ENCODE peak calls at places on chromosomes 11 and 22, in seven cellular contexts. L is GM12865, V is right atrium auricular region, K is upper lobe of right lung, H is IMR-90, U is brain microvascular endothelial cell, X is lung. T is an unnamed sample.

GRCh38 chr11:94648789-94649188 is 81.6 kb downstream of the PIWIL4 start:
- DNase-seq in H (no peak), K (no peak), U (no peak), L (no peak), V (no peak), X (no peak), T (no peak)

GRCh38 chr11:68145120-68145866 is 24.1 kb upstream of the CHKA start:
- DNase-seq in U (no peak), K (no peak), L (no peak), V (no peak), X (no peak), H (no peak), T (no peak)

GRCh38 chr11:129418039-129418438 is 42.4 kb downstream of the BARX2 start:
- DNase-seq in K (no peak), H (no peak), U (no peak), V (no peak), L (peak), X (no peak), T (no peak)

GRCh38 chr22:23856721-23857605 is 712 bp upstream of the SLC2A11 start:
- DNase-seq in H (peak), L (peak), U (no peak), V (no peak), X (no peak), K (peak), T (peak)

GRCh38 chr22:42670921-42671709 is 21.9 kb upstream of the CYB5R3 start:
- DNase-seq in X (no peak), L (peak), U (peak), H (no peak), K (no peak), V (no peak), T (no peak)

GRCh38 chr11:62611705-62612365 is 740 bp downstream of the EML3 start:
- DNase-seq in K (peak), U (no peak), L (peak), X (peak), H (peak), V (peak), T (peak)

GRCh38 chr22:27170491-27170890 is 513.1 kb downstream of the MIAT start:
- DNase-seq in X (no peak), K (no peak), L (no peak), V (no peak), H (peak), U (peak), T (peak)

GRCh38 chr22:35604671-35605457 is 12.3 kb downstream of the MB start:
- DNase-seq in X (no peak), K (no peak), H (no peak), V (no peak), U (peak), L (no peak), T (no peak)

GRCh38 chr11:11027271-11027670 is 169.4 kb upstream of the ZBED5 start:
- DNase-seq in V (no peak), K (no peak), X (peak), U (peak), L (no peak), H (peak), T (peak)

GRCh38 chr22:45631839-45632238 is 39.8 kb upstream of the ATXN10 start:
- DNase-seq in V (no peak), U (no peak), L (no peak), X (no peak), K (no peak), H (no peak), T (no peak)

GRCh38 chr11:100632970-100633452 is 54.1 kb upstream of the ARHGAP42 start:
- DNase-seq in K (peak), V (peak), L (no peak), U (peak), X (peak), H (peak), T (peak)

GRCh38 chr11:40746282-40746681 is 713.2 kb downstream of the LRRC4C start:
- DNase-seq in V (no peak), X (no peak), U (no peak), K (no peak), H (no peak), L (no peak), T (no peak)

GRCh38 chr11:79413258-79413657 is 27.6 kb downstream of the TENM4 start:
- DNase-seq in X (peak), V (peak), L (no peak), U (peak), H (peak), K (peak), T (peak)

GRCh38 chr11:108466405-108466804 is 924 bp downstream of the C11orf65 start:
- DNase-seq in L (no peak), K (no peak), H (no peak), U (no peak), X (no peak), V (no peak), T (no peak)

GRCh38 chr11:73265278-73265810 is 6.8 kb upstream of the P2RY6 start:
- DNase-seq in H (no peak), L (no peak), U (no peak), X (no peak), K (no peak), V (peak), T (no peak)

GRCh38 chr11:125451400-125452124 is 44.5 kb downstream of the FEZ1 start:
- DNase-seq in V (peak), L (peak), U (peak), K (peak), H (peak), X (no peak), T (no peak)

GRCh38 chr22:37197451-37198289 is 9.6 kb upstream of the C1QTNF6 start:
- DNase-seq in X (peak), K (peak), L (no peak), U (no peak), H (peak), V (peak), T (peak)

GRCh38 chr22:42719656-42720262 is 911 bp downstream of the A4GALT start:
- DNase-seq in L (peak), K (no peak), H (no peak), X (no peak), V (no peak), U (no peak), T (no peak)

GRCh38 chr11:108906329-108906728 is 241.5 kb downstream of the DDX10 start:
- DNase-seq in H (peak), X (no peak), V (no peak), L (no peak), K (no peak), U (peak), T (peak)

GRCh38 chr11:94751216-94751612 is 16.9 kb upstream of the AMOTL1 start:
- DNase-seq in V (no peak), H (no peak), L (no peak), K (no peak), U (no peak), X (no peak), T (no peak)

GRCh38 chr22:27698830-27699229 is 102.7 kb downstream of the MN1 start:
- DNase-seq in H (no peak), U (no peak), X (no peak), K (no peak), V (no peak), L (no peak), T (no peak)

GRCh38 chr11:126397016-126397415 is 41.5 kb downstream of the ST3GAL4 start:
- DNase-seq in H (no peak), V (no peak), U (no peak), X (no peak), K (no peak), L (no peak), T (no peak)

GRCh38 chr11:76636826-76637460 is 33.6 kb downstream of the LRRC32 start:
- DNase-seq in L (no peak), K (no peak), V (peak), X (no peak), U (no peak), H (no peak), T (no peak)

GRCh38 chr11:75762885-75763284 is 5.7 kb upstream of the DGAT2 start:
- DNase-seq in X (no peak), U (no peak), H (peak), V (no peak), K (no peak), L (no peak), T (peak)

GRCh38 chr11:71283960-71284359 is 31.6 kb upstream of the SHANK2 start:
- DNase-seq in H (no peak), U (no peak), L (no peak), V (no peak), K (peak), X (peak), T (no peak)

GRCh38 chr11:6437993-6438392 is 2.8 kb downstream of the HPX start:
- DNase-seq in V (no peak), U (no peak), H (no peak), L (peak), K (no peak), X (no peak), T (no peak)

GRCh38 chr11:112513936-112514716 is 253.5 kb upstream of the PLET1 start:
- DNase-seq in U (no peak), K (no peak), L (no peak), V (no peak), H (no peak), X (no peak), T (no peak)

GRCh38 chr11:64793271-64794160 is 9.5 kb downstream of the MAP4K2 start:
- DNase-seq in V (no peak), U (no peak), K (peak), L (no peak), H (no peak), X (no peak), T (no peak)

GRCh38 chr11:118939948-118940598 is 14.3 kb upstream of the BCL9L start:
- DNase-seq in L (peak), U (no peak), X (no peak), V (no peak), H (no peak), K (no peak), T (no peak)
- H3K4me3 ChIP-seq in L (no peak), U (no peak), X (no peak), V (no peak), H (no peak), K (no peak), T (no peak)

GRCh38 chr11:82818399-82819043 is 81.7 kb downstream of the PRCP start:
- DNase-seq in V (no peak), H (no peak), K (no peak), U (no peak), X (no peak), L (no peak), T (no peak)
- TF ChIP-seq CTCF in V (no peak), H (no peak), K (no peak), U (no peak), X (no peak), L (no peak), T (no peak)

GRCh38 chr11:46643986-46644385 is 26.6 kb downstream of the ATG13 start:
- DNase-seq in H (no peak), L (no peak), V (no peak), U (no peak), K (no peak), X (no peak), T (no peak)

GRCh38 chr11:46643531-46643930 is 26.2 kb downstream of the ATG13 start:
- DNase-seq in K (no peak), V (no peak), H (no peak), U (no peak), L (no peak), X (no peak), T (no peak)

GRCh38 chr11:46649180-46649738 is 31.9 kb downstream of the ATG13 start:
- DNase-seq in H (peak), X (peak), U (peak), K (no peak), V (peak), L (no peak), T (peak)
- H3K4me3 ChIP-seq in H (no peak), X (no peak), U (no peak), K (no peak), V (no peak), L (no peak), T (peak)

DNA sequence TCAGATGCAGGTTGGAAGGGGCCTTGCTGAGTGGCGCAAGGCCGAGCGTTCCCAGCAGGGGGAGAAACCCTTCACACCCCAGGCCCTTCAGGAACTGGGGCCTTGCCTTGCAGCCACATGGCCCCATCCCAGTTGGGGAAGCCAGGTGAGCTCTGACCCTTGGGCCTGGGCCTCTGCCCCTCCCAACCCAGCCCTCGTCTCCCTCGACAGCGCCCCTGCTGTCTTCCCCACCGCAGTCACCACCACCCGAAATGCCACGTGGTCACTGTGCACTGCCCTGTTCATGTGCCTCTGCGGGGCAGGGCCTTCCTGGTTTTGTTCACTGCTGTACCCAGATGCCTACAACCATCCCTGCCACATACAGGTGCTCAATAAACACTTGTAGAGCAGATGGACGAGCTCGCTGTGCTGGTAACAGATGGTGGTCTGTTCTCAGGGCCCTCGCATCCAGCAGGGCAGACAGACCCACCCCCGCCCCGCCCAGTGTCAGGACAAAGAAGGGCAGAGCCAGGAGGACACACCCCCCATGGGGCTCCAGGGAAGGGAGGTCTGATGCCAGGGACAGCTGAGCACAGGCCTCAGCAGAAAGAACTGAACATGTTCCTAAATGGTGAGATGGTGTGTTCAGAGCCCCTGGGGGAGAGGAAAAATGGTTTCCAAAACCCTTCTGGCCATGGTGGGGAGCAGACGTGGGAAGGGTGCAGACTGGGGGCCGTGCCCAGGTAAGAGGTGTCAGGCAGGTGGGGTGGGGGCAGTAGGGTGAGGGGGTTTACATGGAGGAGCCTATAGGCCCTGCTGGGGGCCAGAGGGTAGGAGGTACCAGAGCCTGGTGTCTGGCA is 3.7 kb downstream of the POLR2L start:
- DNase-seq in X (no peak), L (no peak), U (no peak), V (no peak), K (no peak), H (no peak), T (no peak)
- TF ChIP-seq CTCF in X (no peak), L (peak), U (peak), V (no peak), K (no peak), H (peak), T (peak)

DNA sequence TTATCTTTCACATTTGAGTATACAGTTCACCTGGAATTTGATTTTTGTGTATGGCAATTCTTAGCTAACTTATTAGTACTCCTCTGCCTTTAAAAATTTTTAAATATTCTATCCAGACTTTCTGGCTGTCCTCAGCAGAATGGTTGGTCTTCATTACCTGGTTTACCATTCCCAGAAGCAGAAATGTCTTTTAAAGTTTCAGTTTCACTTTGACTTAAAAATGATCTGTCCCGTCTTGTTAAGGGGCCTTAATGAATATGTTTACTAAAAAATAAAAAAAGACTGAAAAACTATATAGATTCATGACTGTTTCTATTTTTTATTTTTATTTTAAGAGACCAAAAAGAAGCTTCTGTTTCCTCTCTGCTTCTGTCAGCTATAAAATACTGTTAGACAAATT is 70.5 kb upstream of the TNRC6B start:
- DNase-seq in K (no peak), X (no peak), V (no peak), H (no peak), U (no peak), L (no peak), T (peak)
- H3K4me3 ChIP-seq in K (peak), X (no peak), V (peak), H (no peak), U (no peak), L (peak), T (peak)

GRCh38 chr22:38506118-38506962 is at the start of gene DDX17:
- DNase-seq in X (peak), U (peak), L (peak), H (peak), K (peak), V (peak), T (peak)
- TF ChIP-seq CTCF in X (no peak), U (no peak), L (no peak), H (no peak), K (no peak), V (no peak), T (no peak)

T was measured in fibroblast of mammary gland.